ENCODE peak calls at places on chromosome X, in seven cellular contexts. E is transverse colon, Z is aorta, C is neuronal stem cell, A is upper lobe of left lung, B is PC-3, M is tibial artery. K is an unnamed sample.

GRCh38 chrX:153875391-153876111 is 10.4 kb downstream of the L1CAM start:
- DNase-seq in E (peak; percentile 54), Z (no peak), C (peak; percentile 69), A (peak; percentile 56), B (peak; percentile 54), M (no peak), K (peak; percentile 19)

GRCh38 chrX:8364369-8365141 is 100.1 kb upstream of the VCX3B start:
- DNase-seq in E (no peak), Z (no peak), C (peak; percentile 2), A (peak; percentile 47), B (peak; percentile 63), M (no peak), K (no peak)

GRCh38 chrX:29728639-29729038 is 486.7 kb upstream of the MAGEB2 start:
- DNase-seq in E (no peak), Z (no peak), C (no peak), A (no peak), B (no peak), M (no peak), K (no peak)

GRCh38 chrX:73851014-73852009 is 288.3 kb downstream of the CHIC1 start:
- DNase-seq in E (peak; percentile 90), Z (peak; percentile 93), C (no peak), A (peak; percentile 92), B (no peak), M (no peak), K (no peak)

GRCh38 chrX:74835566-74835965 is 89.7 kb downstream of the NEXMIF start:
- DNase-seq in E (peak; percentile 10), Z (no peak), C (no peak), A (no peak), B (no peak), M (no peak), K (no peak)

GRCh38 chrX:19824603-19825002 is 62.8 kb downstream of the SH3KBP1 start:
- DNase-seq in E (no peak), Z (no peak), C (no peak), A (no peak), B (no peak), M (no peak), K (no peak)

GRCh38 chrX:786441-786881 is 155.9 kb downstream of the SHOX start:
- DNase-seq in E (no peak), Z (no peak), C (no peak), A (no peak), B (no peak), M (no peak), K (no peak)

GRCh38 chrX:107672955-107673378 is 44.7 kb downstream of the PRPS1 start:
- DNase-seq in E (peak; percentile 87), Z (peak; percentile 78), C (no peak), A (peak; percentile 87), B (peak; percentile 84), M (peak; percentile 77), K (peak; percentile 67)

GRCh38 chrX:2676794-2677675 is 14.1 kb upstream of the CD99 start:
- DNase-seq in E (no peak), Z (no peak), C (no peak), A (no peak), B (peak; percentile 17), M (no peak), K (no peak)

GRCh38 chrX:75155454-75155829 is 641 bp downstream of the ABCB7 start:
- DNase-seq in E (no peak), Z (no peak), C (no peak), A (no peak), B (peak; percentile 9), M (no peak), K (no peak)

GRCh38 chrX:110286126-110286525 is 31.8 kb downstream of the AMMECR1 start:
- DNase-seq in E (no peak), Z (no peak), C (no peak), A (no peak), B (peak; percentile 86), M (no peak), K (no peak)

GRCh38 chrX:9141496-9141895 is 107.6 kb upstream of the FAM9B start:
- DNase-seq in E (no peak), Z (no peak), C (no peak), A (no peak), B (no peak), M (no peak), K (no peak)

GRCh38 chrX:136781180-136781797 is 557 bp upstream of the ARHGEF6 start:
- DNase-seq in E (no peak), Z (no peak), C (no peak), A (no peak), B (peak; percentile 79), M (no peak), K (no peak)

GRCh38 chrX:4710618-4711433 is 997.4 kb upstream of the PRKX start:
- DNase-seq in E (no peak), Z (no peak), C (no peak), A (no peak), B (no peak), M (no peak), K (no peak)

GRCh38 chrX:132853040-132853439 is 105.4 kb downstream of the HS6ST2 start:
- DNase-seq in E (no peak), Z (no peak), C (no peak), A (no peak), B (peak; percentile 53), M (no peak), K (no peak)
- H3K27ac ChIP-seq in E (no peak overlapping the region), Z (no peak overlapping the region), C (no peak overlapping the region), A (no peak overlapping the region), B (no peak overlapping the region), M (no peak overlapping the region), K (no peak overlapping the region)

DNA sequence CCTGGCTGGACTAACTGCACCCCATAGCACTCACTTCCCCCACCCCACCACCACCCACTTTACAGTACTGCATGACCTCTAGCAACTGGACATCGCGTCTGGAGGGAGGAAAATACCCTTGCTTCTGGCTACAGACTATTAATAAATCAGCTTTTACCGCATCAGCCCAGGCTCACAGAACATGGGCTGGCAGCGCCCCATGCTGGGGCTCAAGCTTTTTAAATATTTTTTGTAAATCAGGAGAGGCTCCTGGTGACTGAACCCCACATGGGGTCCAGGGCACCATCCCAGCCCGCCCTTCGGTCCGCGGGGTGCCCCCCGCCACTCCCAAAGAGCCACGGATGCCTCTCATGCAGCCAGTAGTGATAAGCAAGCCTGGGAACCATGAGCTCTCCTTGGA is 2.7 kb downstream of the HS6ST2 start:
- DNase-seq in E (no peak), Z (no peak), C (no peak), A (no peak), B (no peak), M (no peak), K (no peak)
- H3K4me3 ChIP-seq in E (no peak overlapping the region), Z (no peak overlapping the region), C (no peak overlapping the region), A (no peak overlapping the region), B (peak overlapping the region; percentile 71), M (no peak overlapping the region), K (no peak overlapping the region)

DNA sequence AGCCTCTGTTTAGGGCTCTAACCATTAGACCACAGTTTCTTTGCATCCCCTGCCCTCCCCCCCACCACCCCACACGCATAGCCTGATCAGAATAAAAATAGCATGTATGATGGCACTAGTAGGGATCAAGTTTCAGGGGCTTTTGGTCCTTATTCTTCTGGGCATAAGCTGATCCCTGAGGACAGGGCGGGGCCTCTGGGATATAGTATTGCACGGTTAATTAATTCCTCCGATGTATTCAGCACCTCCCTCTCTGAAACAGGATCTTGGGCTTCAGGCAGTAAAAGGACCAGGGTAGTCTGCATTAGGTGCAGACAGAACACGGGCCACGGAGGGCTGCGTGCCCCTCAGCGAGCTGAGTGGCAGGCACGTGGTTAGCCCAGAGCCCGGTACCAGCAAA is 57.1 kb downstream of the ELF4 start:
- DNase-seq in E (no peak), Z (no peak), C (no peak), A (no peak), B (no peak), M (no peak), K (no peak)
- H3K27me3 ChIP-seq in E (no peaks in the 10 kb centered on the region), Z (no peaks in the 10 kb centered on the region), C (no peaks in the 10 kb centered on the region), A (no peaks in the 10 kb centered on the region), B (no peaks in the 10 kb centered on the region), M (no peaks in the 10 kb centered on the region), K (no peaks in the 10 kb centered on the region)

GRCh38 chrX:11968470-11968869 is 169.8 kb upstream of the FRMPD4 start:
- DNase-seq in E (no peak), Z (no peak), C (no peak), A (no peak), B (peak; percentile 81), M (no peak), K (no peak)
- H3K27ac ChIP-seq in E (no peak overlapping the region), Z (no peak overlapping the region), C (no peak overlapping the region), A (no peak overlapping the region), B (peak overlapping the region; percentile 53), M (no peak overlapping the region), K (no peak overlapping the region)

GRCh38 chrX:115939070-115939469 is 231.5 kb upstream of the AGTR2 start:
- DNase-seq in E (no peak), Z (no peak), C (no peak), A (no peak), B (no peak), M (no peak), K (no peak)

GRCh38 chrX:115939636-115940160 is 230.8 kb upstream of the AGTR2 start:
- DNase-seq in E (no peak), Z (no peak), C (no peak), A (no peak), B (no peak), M (no peak), K (no peak)

GRCh38 chrX:115940348-115940747 is 230.2 kb upstream of the AGTR2 start:
- DNase-seq in E (no peak), Z (no peak), C (no peak), A (no peak), B (no peak), M (no peak), K (no peak)

GRCh38 chrX:115940888-115941332 is 229.6 kb upstream of the AGTR2 start:
- DNase-seq in E (peak; percentile 85), Z (peak; percentile 85), C (peak; percentile 5), A (peak; percentile 69), B (peak; percentile 81), M (peak; percentile 26), K (no peak)

GRCh38 chrX:115941388-115941787 is 229.2 kb upstream of the AGTR2 start:
- DNase-seq in E (no peak), Z (no peak), C (no peak), A (no peak), B (no peak), M (no peak), K (no peak)
- H3K4me3 ChIP-seq in E (no peak overlapping the region), Z (no peak overlapping the region), C (peak overlapping the region; percentile 27), A (no peak overlapping the region), B (no peak overlapping the region), M (no peak overlapping the region), K (no peak overlapping the region)

GRCh38 chrX:130162094-130162493 is 3.5 kb downstream of the AIFM1 start:
- DNase-seq in E (no peak), Z (no peak), C (no peak), A (no peak), B (no peak), M (no peak), K (no peak)

GRCh38 chrX:130166503-130166777 is 799 bp upstream of the AIFM1 start:
- DNase-seq in E (no peak), Z (no peak), C (no peak), A (no peak), B (no peak), M (no peak), K (no peak)

GRCh38 chrX:130165181-130165702 is 399 bp downstream of the AIFM1 start:
- DNase-seq in E (no peak), Z (no peak), C (no peak), A (no peak), B (no peak), M (peak; percentile 44), K (peak; percentile 13)

GRCh38 chrX:130165703-130166502 is at the start of gene AIFM1:
- DNase-seq in E (peak; percentile 92), Z (peak; percentile 95), C (peak; percentile 90), A (peak; percentile 90), B (peak; percentile 94), M (peak; percentile 86), K (peak; percentile 76)

GRCh38 chrX:130163350-130163851 is 2.2 kb downstream of the AIFM1 start:
- DNase-seq in E (no peak), Z (no peak), C (no peak), A (no peak), B (no peak), M (no peak), K (no peak)
- H3K27me3 ChIP-seq in E (no peaks in the 10 kb centered on the region), Z (no peaks in the 10 kb centered on the region), C (no peaks in the 10 kb centered on the region), A (no peaks in the 10 kb centered on the region), B (no peaks in the 10 kb centered on the region), M (no peaks in the 10 kb centered on the region), K (no peaks in the 10 kb centered on the region)

K was measured in tibial nerve.